ENCODE peak calls at places on chromosomes 3 and 15, in five cellular contexts. K is AML-193, L is NCI-H1105, N is iPS DF 6.9, T is heart left ventricle. W is an unnamed sample.

GRCh38 chr3:72155391-72156064 is 370.6 kb upstream of the PROK2 start:
- DNase-seq in N (no peak), L (no peak), T (peak; percentile 72), K (no peak), W (peak; percentile 54)

GRCh38 chr15:58332676-58333400 is 99.0 kb upstream of the LIPC start:
- DNase-seq in K (no peak), N (no peak), T (no peak), L (no peak), W (no peak)

GRCh38 chr3:186506846-186507245 is 37.3 kb downstream of the CRYGS start:
- DNase-seq in K (no peak), T (no peak), N (no peak), L (no peak), W (no peak)

GRCh38 chr3:57112206-57112605 is 51.7 kb downstream of the SPATA12 start:
- DNase-seq in N (no peak), L (no peak), T (no peak), K (no peak), W (no peak)

GRCh38 chr3:45952456-45952855 is 9.2 kb downstream of the CXCR6 start:
- DNase-seq in K (no peak), L (no peak), T (no peak), N (no peak), W (no peak)

GRCh38 chr3:108623504-108623903 is 34.0 kb downstream of the DZIP3 start:
- DNase-seq in L (no peak), T (peak; percentile 34), N (no peak), K (no peak), W (no peak)

GRCh38 chr3:122986790-122987189 is 40.8 kb downstream of the SEMA5B start:
- DNase-seq in T (no peak), K (no peak), L (no peak), N (no peak), W (no peak)

GRCh38 chr15:98844261-98844660 is 163.3 kb downstream of the PGPEP1L start:
- DNase-seq in K (no peak), N (no peak), L (no peak), T (no peak), W (no peak)

GRCh38 chr15:64023215-64023614 is 23.1 kb downstream of the DAPK2 start:
- DNase-seq in K (no peak), N (no peak), L (no peak), T (no peak), W (no peak)

GRCh38 chr15:80639168-80639555 is 55.9 kb upstream of the ABHD17C start:
- DNase-seq in K (no peak), L (no peak), T (no peak), N (no peak), W (no peak)

GRCh38 chr3:53180305-53181023 is 19.5 kb downstream of the PRKCD start:
- DNase-seq in N (no peak), T (no peak), K (no peak), L (no peak), W (no peak)

GRCh38 chr3:37174532-37175126 is at the start of gene LRRFIP2:
- DNase-seq in T (no peak), K (peak; percentile 43), N (no peak), L (no peak), W (no peak)

GRCh38 chr15:54035616-54036015 is 57.4 kb downstream of the UNC13C start:
- DNase-seq in T (no peak), K (no peak), L (no peak), N (no peak), W (no peak)

GRCh38 chr3:79598594-79598993 is 169.2 kb downstream of the ROBO1 start:
- DNase-seq in K (no peak), N (no peak), T (no peak), L (peak; percentile 56), W (no peak)

GRCh38 chr3:29515451-29515850 is 234.6 kb downstream of the RBMS3 start:
- DNase-seq in K (no peak), L (no peak), N (peak; percentile 20), T (no peak), W (no peak)

GRCh38 chr3:24018784-24019570 is 73.9 kb downstream of the NR1D2 start:
- DNase-seq in L (no peak), N (no peak), K (no peak), T (no peak), W (no peak)

GRCh38 chr3:182241777-182242556 is 530.2 kb downstream of the SOX2 start:
- DNase-seq in T (peak; percentile 58), L (no peak), N (no peak), K (no peak), W (peak; percentile 54)

GRCh38 chr3:139520028-139520737 is 19.4 kb downstream of the RBP1 start:
- DNase-seq in N (no peak), T (no peak), L (no peak), K (peak; percentile 15), W (peak; percentile 39)

GRCh38 chr3:10901293-10902010 is 85.4 kb downstream of the SLC6A11 start:
- DNase-seq in K (no peak), L (no peak), N (no peak), T (no peak), W (no peak)

GRCh38 chr3:120567370-120568197 is 28.6 kb upstream of the NDUFB4 start:
- DNase-seq in L (no peak), N (no peak), T (no peak), K (peak; percentile 81), W (no peak)

GRCh38 chr3:136093771-136094170 is 102.4 kb downstream of the MSL2 start:
- DNase-seq in N (no peak), K (no peak), T (no peak), L (peak; percentile 18), W (no peak)

GRCh38 chr15:101657968-101658784 is 6.0 kb upstream of the TM2D3 start:
- DNase-seq in L (peak; percentile 91), N (no peak), T (peak; percentile 69), K (no peak), W (peak; percentile 44)

GRCh38 chr15:99172171-99172570 is 67.3 kb downstream of the SYNM start:
- DNase-seq in T (no peak), K (no peak), N (no peak), L (no peak), W (no peak)

GRCh38 chr3:177427096-177427495 is 229.8 kb upstream of the TBL1XR1 start:
- DNase-seq in N (no peak), L (no peak), T (no peak), K (no peak), W (no peak)

GRCh38 chr3:193884652-193885051 is 251.3 kb upstream of the HES1 start:
- DNase-seq in T (no peak), L (no peak), N (no peak), K (no peak), W (no peak)

GRCh38 chr3:132253262-132253878 is 63.8 kb upstream of the ACP3 start:
- DNase-seq in K (peak; percentile 82), N (no peak), L (peak; percentile 26), T (no peak), W (no peak)

GRCh38 chr3:36477655-36478054 is 97.4 kb downstream of the STAC start:
- DNase-seq in T (no peak), K (no peak), N (no peak), L (no peak), W (no peak)

GRCh38 chr3:111794701-111795100 is 64.4 kb upstream of the PHLDB2 start:
- DNase-seq in L (no peak), T (no peak), K (no peak), N (no peak), W (no peak)

GRCh38 chr15:74245342-74245931 is 9.3 kb downstream of the CCDC33 start:
- DNase-seq in L (peak; percentile 90), T (no peak), K (no peak), N (no peak), W (peak; percentile 45)

GRCh38 chr3:117606860-117607259 is 897.3 kb downstream of the TUSC7 start:
- DNase-seq in L (no peak), T (no peak), K (no peak), N (no peak), W (no peak)

GRCh38 chr3:32249184-32249782 is 10.8 kb downstream of the CMTM8 start:
- DNase-seq in N (no peak), T (no peak), L (no peak), K (peak; percentile 77), W (no peak)

GRCh38 chr3:54625805-54626787 is 301.8 kb downstream of the LRTM1 start:
- DNase-seq in T (no peak), N (no peak), L (no peak), K (no peak), W (no peak)

GRCh38 chr15:70698412-70698811 is 64.9 kb downstream of the UACA start:
- DNase-seq in K (no peak), N (no peak), T (no peak), L (no peak), W (no peak)

GRCh38 chr3:151191095-151191494 is 11.9 kb downstream of the GPR171 start:
- DNase-seq in K (no peak), T (no peak), N (no peak), L (no peak), W (no peak)

GRCh38 chr15:46222861-46223260 is 588.0 kb downstream of the SQOR start:
- DNase-seq in T (no peak), N (no peak), K (no peak), L (no peak), W (no peak)

GRCh38 chr3:174408310-174408709 is 450.8 kb upstream of the NAALADL2 start:
- DNase-seq in L (no peak), T (no peak), N (no peak), K (no peak), W (no peak)

GRCh38 chr15:52368402-52368801 is 72.8 kb upstream of the MYO5C start:
- DNase-seq in N (no peak), K (no peak), L (no peak), T (no peak), W (no peak)

W was measured in left ventricle myocardium superior.